ENCODE peak calls at places on chromosomes 7 and 10, in seven cellular contexts. One of them, this sample, is unnamed.
A peak's percentile ranks its signal among the peaks of the same experiment; 100 is the strongest.

GRCh38 chr7:41886257-41886905 is 183.5 kb upstream of the INHBA start:
- DNase-seq in OCI-LY7: no peak
- DNase-seq in kidney epithelial cell: no peak
- DNase-seq in uterus: peak; percentile 73
- DNase-seq in mesothelial cell of epicardium: no peak
- DNase-seq in CD4-positive, alpha-beta T cell: no peak
- DNase-seq in GM12865: no peak
- DNase-seq in this sample: peak; percentile 72

GRCh38 chr10:12381536-12382156 is 32.3 kb downstream of the CAMK1D start:
- DNase-seq in OCI-LY7: no peak
- DNase-seq in kidney epithelial cell: no peak
- DNase-seq in uterus: no peak
- DNase-seq in mesothelial cell of epicardium: no peak
- DNase-seq in CD4-positive, alpha-beta T cell: no peak
- DNase-seq in GM12865: no peak
- DNase-seq in this sample: no peak

GRCh38 chr10:77648472-77648871 is 10.9 kb upstream of the KCNMA1 start:
- DNase-seq in OCI-LY7: no peak
- DNase-seq in kidney epithelial cell: no peak
- DNase-seq in uterus: no peak
- DNase-seq in mesothelial cell of epicardium: no peak
- DNase-seq in CD4-positive, alpha-beta T cell: no peak
- DNase-seq in GM12865: no peak
- DNase-seq in this sample: peak; percentile 48

GRCh38 chr10:23694921-23695824 is 256.3 kb downstream of the OTUD1 start:
- DNase-seq in OCI-LY7: no peak
- DNase-seq in kidney epithelial cell: no peak
- DNase-seq in uterus: no peak
- DNase-seq in mesothelial cell of epicardium: peak; percentile 62
- DNase-seq in CD4-positive, alpha-beta T cell: no peak
- DNase-seq in GM12865: no peak
- DNase-seq in this sample: no peak

GRCh38 chr10:132103116-132103910 is 37.6 kb downstream of the JAKMIP3 start:
- DNase-seq in OCI-LY7: no peak
- DNase-seq in kidney epithelial cell: no peak
- DNase-seq in uterus: no peak
- DNase-seq in mesothelial cell of epicardium: no peak
- DNase-seq in CD4-positive, alpha-beta T cell: no peak
- DNase-seq in GM12865: no peak
- DNase-seq in this sample: no peak

GRCh38 chr10:82212753-82213152 is 337.8 kb downstream of the NRG3 start:
- DNase-seq in OCI-LY7: no peak
- DNase-seq in kidney epithelial cell: no peak
- DNase-seq in uterus: no peak
- DNase-seq in mesothelial cell of epicardium: no peak
- DNase-seq in CD4-positive, alpha-beta T cell: no peak
- DNase-seq in GM12865: no peak
- DNase-seq in this sample: no peak

GRCh38 chr10:18649364-18649959 is 1.9 kb downstream of the NSUN6 start:
- DNase-seq in OCI-LY7: peak; percentile 47
- DNase-seq in kidney epithelial cell: no peak
- DNase-seq in uterus: no peak
- DNase-seq in mesothelial cell of epicardium: no peak
- DNase-seq in CD4-positive, alpha-beta T cell: no peak
- DNase-seq in GM12865: no peak
- DNase-seq in this sample: no peak

GRCh38 chr7:113622796-113623195 is 296.0 kb downstream of the PPP1R3A start:
- DNase-seq in OCI-LY7: no peak
- DNase-seq in kidney epithelial cell: no peak
- DNase-seq in uterus: no peak
- DNase-seq in mesothelial cell of epicardium: no peak
- DNase-seq in CD4-positive, alpha-beta T cell: no peak
- DNase-seq in GM12865: peak; percentile 8
- DNase-seq in this sample: no peak

GRCh38 chr10:101120884-101121660 is 10.0 kb upstream of the TLX1 start:
- DNase-seq in OCI-LY7: peak; percentile 11
- DNase-seq in kidney epithelial cell: no peak
- DNase-seq in uterus: no peak
- DNase-seq in mesothelial cell of epicardium: no peak
- DNase-seq in CD4-positive, alpha-beta T cell: no peak
- DNase-seq in GM12865: peak; percentile 16
- DNase-seq in this sample: no peak

GRCh38 chr10:55183993-55184392 is 383.0 kb upstream of the PCDH15 start:
- DNase-seq in OCI-LY7: no peak
- DNase-seq in kidney epithelial cell: peak; percentile 85
- DNase-seq in uterus: no peak
- DNase-seq in mesothelial cell of epicardium: no peak
- DNase-seq in CD4-positive, alpha-beta T cell: no peak
- DNase-seq in GM12865: no peak
- DNase-seq in this sample: no peak

DNA sequence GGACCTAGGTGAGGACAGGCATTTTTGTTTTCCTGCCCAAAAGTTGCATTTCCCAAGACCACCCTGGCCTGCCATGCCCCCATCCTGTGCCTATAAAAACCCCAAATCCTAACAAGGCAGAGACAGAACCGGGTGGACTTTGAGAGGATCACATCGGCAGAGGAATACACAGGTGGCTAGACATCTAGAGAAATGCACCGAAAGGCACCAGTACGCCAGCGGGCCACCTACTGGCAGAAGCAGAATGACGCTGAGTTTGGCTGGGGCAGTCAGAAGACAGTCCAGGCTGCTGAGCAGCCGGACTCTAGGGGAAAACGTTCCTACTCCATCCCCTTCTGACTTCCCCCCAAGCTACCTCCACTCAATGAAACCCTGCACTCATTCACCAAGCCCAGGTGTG is 2.8 kb downstream of the AKR1C4 start:
- DNase-seq in OCI-LY7: no peak
- DNase-seq in kidney epithelial cell: no peak
- DNase-seq in uterus: no peak
- DNase-seq in mesothelial cell of epicardium: no peak
- DNase-seq in CD4-positive, alpha-beta T cell: no peak
- DNase-seq in GM12865: no peak
- DNase-seq in this sample: no peak
- TF ChIP-seq CTCF in OCI-LY7: peak; percentile 23
- TF ChIP-seq CTCF in kidney epithelial cell: no peak
- TF ChIP-seq CTCF in uterus: no peak
- TF ChIP-seq CTCF in mesothelial cell of epicardium: no peak
- TF ChIP-seq CTCF in CD4-positive, alpha-beta T cell: no peak
- TF ChIP-seq CTCF in GM12865: no peak
- TF ChIP-seq CTCF in this sample: no peak

DNA sequence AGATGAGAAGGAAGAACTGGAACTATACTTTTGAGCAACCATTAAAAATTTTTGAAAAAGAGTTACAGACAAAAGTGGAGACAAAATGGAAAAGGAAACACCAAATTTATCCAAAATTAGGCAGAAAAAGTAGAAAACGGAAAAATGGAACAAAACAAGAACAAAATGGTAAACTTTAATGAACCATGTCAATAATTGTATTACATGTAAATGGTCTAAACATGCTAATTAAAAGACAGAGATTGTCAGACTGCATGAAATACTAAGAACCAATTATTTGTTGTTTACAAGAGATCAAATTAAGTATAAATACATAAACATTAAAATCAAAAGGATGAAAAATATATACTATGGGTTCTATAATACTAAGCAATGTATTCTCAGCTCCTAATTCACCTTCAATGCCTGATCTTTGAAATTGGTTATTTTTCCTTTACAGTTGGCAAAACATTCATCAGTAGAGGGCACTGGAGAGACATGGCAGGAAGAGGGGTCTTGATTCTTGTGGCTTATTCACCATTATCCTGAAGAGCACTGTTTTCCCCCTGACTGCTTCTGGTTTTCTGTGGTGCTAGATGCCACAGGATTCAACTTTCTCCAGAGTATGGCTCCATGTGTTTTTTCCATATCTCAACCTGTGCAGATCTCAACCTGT is 124.9 kb downstream of the ELFN1 start:
- DNase-seq in OCI-LY7: peak; percentile 18
- DNase-seq in kidney epithelial cell: no peak
- DNase-seq in uterus: no peak
- DNase-seq in mesothelial cell of epicardium: no peak
- DNase-seq in CD4-positive, alpha-beta T cell: no peak
- DNase-seq in GM12865: no peak
- DNase-seq in this sample: no peak
- TF ChIP-seq CTCF in OCI-LY7: peak; percentile 69
- TF ChIP-seq CTCF in kidney epithelial cell: no peak
- TF ChIP-seq CTCF in uterus: no peak
- TF ChIP-seq CTCF in mesothelial cell of epicardium: no peak
- TF ChIP-seq CTCF in CD4-positive, alpha-beta T cell: no peak
- TF ChIP-seq CTCF in GM12865: peak; percentile 27
- TF ChIP-seq CTCF in this sample: no peak

DNA sequence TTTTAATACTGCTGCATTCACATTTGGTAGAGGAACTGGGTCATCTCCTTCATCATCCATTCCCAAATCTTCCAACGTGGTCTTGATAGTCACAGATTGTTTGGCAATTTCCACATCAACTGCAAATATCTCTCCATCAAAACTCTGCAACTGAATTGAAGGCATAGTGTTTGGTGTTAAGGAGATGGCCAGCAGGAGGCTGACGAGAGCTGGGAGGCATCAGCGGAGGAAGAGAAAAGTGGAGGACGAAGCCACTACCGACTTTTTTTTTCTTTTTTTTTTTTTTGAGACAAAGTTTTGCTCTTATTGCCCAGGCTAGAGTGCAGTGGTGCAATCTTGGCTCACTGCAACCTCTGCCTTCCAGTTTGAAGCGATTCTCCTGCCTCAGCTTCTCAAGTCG is 205.0 kb upstream of the KCTD7 start:
- DNase-seq in OCI-LY7: no peak
- DNase-seq in kidney epithelial cell: no peak
- DNase-seq in uterus: no peak
- DNase-seq in mesothelial cell of epicardium: no peak
- DNase-seq in CD4-positive, alpha-beta T cell: no peak
- DNase-seq in GM12865: no peak
- DNase-seq in this sample: no peak
- TF ChIP-seq CTCF in OCI-LY7: no peak
- TF ChIP-seq CTCF in kidney epithelial cell: no peak
- TF ChIP-seq CTCF in uterus: no peak
- TF ChIP-seq CTCF in mesothelial cell of epicardium: no peak
- TF ChIP-seq CTCF in CD4-positive, alpha-beta T cell: no peak
- TF ChIP-seq CTCF in GM12865: no peak
- TF ChIP-seq CTCF in this sample: no peak

DNA sequence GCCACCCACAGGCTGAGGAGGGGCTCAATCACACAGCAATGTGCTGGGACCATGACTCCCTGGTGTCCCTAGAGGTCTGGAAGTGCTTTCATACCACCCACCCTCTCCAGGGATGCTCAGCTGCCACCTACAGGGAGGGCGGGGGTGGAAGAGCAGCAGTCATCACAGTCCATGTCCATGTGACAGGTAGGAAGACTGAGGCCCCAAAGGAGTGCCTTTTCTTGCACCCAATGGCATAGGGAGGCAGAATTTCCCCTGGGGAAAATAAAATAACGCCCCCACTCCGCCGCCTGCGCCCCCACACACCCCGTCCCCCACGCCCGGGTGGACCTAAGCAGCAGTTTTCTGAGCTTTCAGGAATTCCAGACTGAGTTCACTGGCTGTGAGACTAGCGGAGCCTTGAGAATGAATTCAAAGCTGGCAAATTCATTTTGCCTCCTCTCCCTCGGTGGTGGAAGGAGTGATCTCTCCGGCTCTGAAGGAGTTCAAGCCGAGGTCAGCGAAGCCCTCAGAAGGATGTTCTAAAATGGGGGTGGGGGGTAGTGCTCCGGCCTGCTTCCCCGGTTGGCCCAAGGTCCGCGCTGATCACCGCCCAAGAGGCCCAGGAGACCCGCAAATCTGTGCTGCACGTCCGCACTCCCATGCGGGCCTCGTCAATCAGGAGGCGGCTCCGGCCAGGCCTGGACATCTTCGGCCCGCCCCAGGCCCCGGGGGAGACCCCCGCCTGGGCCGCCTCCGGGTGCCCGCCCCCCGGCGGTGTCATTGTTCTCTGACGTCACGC is 2.1 kb upstream of the ZMIZ1 start:
- DNase-seq in OCI-LY7: no peak
- DNase-seq in kidney epithelial cell: no peak
- DNase-seq in uterus: no peak
- DNase-seq in mesothelial cell of epicardium: no peak
- DNase-seq in CD4-positive, alpha-beta T cell: no peak
- DNase-seq in GM12865: no peak
- DNase-seq in this sample: peak; percentile 34
- TF ChIP-seq CTCF in OCI-LY7: peak; percentile 50
- TF ChIP-seq CTCF in kidney epithelial cell: peak; percentile 57
- TF ChIP-seq CTCF in uterus: peak; percentile 36
- TF ChIP-seq CTCF in mesothelial cell of epicardium: no peak
- TF ChIP-seq CTCF in CD4-positive, alpha-beta T cell: no peak
- TF ChIP-seq CTCF in GM12865: no peak
- TF ChIP-seq CTCF in this sample: no peak

GRCh38 chr7:155963356-155963755 is 151.1 kb upstream of the SHH start:
- DNase-seq in OCI-LY7: no peak
- DNase-seq in kidney epithelial cell: no peak
- DNase-seq in uterus: no peak
- DNase-seq in mesothelial cell of epicardium: no peak
- DNase-seq in CD4-positive, alpha-beta T cell: no peak
- DNase-seq in GM12865: no peak
- DNase-seq in this sample: no peak
- TF ChIP-seq CTCF in OCI-LY7: no peak
- TF ChIP-seq CTCF in kidney epithelial cell: no peak
- TF ChIP-seq CTCF in uterus: no peak
- TF ChIP-seq CTCF in mesothelial cell of epicardium: no peak
- TF ChIP-seq CTCF in CD4-positive, alpha-beta T cell: no peak
- TF ChIP-seq CTCF in GM12865: no peak
- TF ChIP-seq CTCF in this sample: no peak

GRCh38 chr10:96721207-96721572 is 876 bp upstream of the PIK3AP1 start:
- DNase-seq in OCI-LY7: no peak
- DNase-seq in kidney epithelial cell: no peak
- DNase-seq in uterus: no peak
- DNase-seq in mesothelial cell of epicardium: no peak
- DNase-seq in CD4-positive, alpha-beta T cell: no peak
- DNase-seq in GM12865: no peak
- DNase-seq in this sample: peak; percentile 30

GRCh38 chr10:96720422-96721206 is at the start of gene PIK3AP1:
- DNase-seq in OCI-LY7: peak; percentile 96
- DNase-seq in kidney epithelial cell: no peak
- DNase-seq in uterus: peak; percentile 21
- DNase-seq in mesothelial cell of epicardium: peak; percentile 43
- DNase-seq in CD4-positive, alpha-beta T cell: no peak
- DNase-seq in GM12865: peak; percentile 81
- DNase-seq in this sample: peak; percentile 22

GRCh38 chr10:96718304-96718990 is 1.9 kb downstream of the PIK3AP1 start:
- DNase-seq in OCI-LY7: peak; percentile 82
- DNase-seq in kidney epithelial cell: no peak
- DNase-seq in uterus: no peak
- DNase-seq in mesothelial cell of epicardium: no peak
- DNase-seq in CD4-positive, alpha-beta T cell: no peak
- DNase-seq in GM12865: no peak
- DNase-seq in this sample: no peak

GRCh38 chr10:96719850-96720421 is 378 bp downstream of the PIK3AP1 start:
- DNase-seq in OCI-LY7: peak; percentile 94
- DNase-seq in kidney epithelial cell: no peak
- DNase-seq in uterus: peak; percentile 18
- DNase-seq in mesothelial cell of epicardium: peak; percentile 45
- DNase-seq in CD4-positive, alpha-beta T cell: no peak
- DNase-seq in GM12865: peak; percentile 88
- DNase-seq in this sample: no peak

GRCh38 chr10:96719205-96719604 is 1.1 kb downstream of the PIK3AP1 start:
- DNase-seq in OCI-LY7: peak; percentile 60
- DNase-seq in kidney epithelial cell: no peak
- DNase-seq in uterus: no peak
- DNase-seq in mesothelial cell of epicardium: no peak
- DNase-seq in CD4-positive, alpha-beta T cell: no peak
- DNase-seq in GM12865: no peak
- DNase-seq in this sample: no peak
- TF ChIP-seq CTCF in OCI-LY7: peak; percentile 60
- TF ChIP-seq CTCF in kidney epithelial cell: no peak
- TF ChIP-seq CTCF in uterus: no peak
- TF ChIP-seq CTCF in mesothelial cell of epicardium: no peak
- TF ChIP-seq CTCF in CD4-positive, alpha-beta T cell: no peak
- TF ChIP-seq CTCF in GM12865: peak; percentile 13
- TF ChIP-seq CTCF in this sample: no peak

This sample was measured in MCF 10A.